ENCODE peak calls at places on chromosome 6, in five cellular contexts. X is HCEC 1CT; S is stimulated activated CD4-positive, alpha-beta T cell treated with anti-CD3 and anti-CD28 coated beads, Interleukin-1b, Interleukin-23, amount 100 ng/mL, for 4 hours; B is omental fat pad; W is heart left ventricle. V is an unnamed sample.

GRCh38 chr6:37230104-37230503 is 27.5 kb upstream of the TBC1D22B start:
- DNase-seq in X (no peak), S (no peak), B (no peak), W (no peak), V (no peak)

GRCh38 chr6:146985111-146985510 is 219.1 kb upstream of the STXBP5 start:
- DNase-seq in X (no peak), S (no peak), B (no peak), W (no peak), V (no peak)

GRCh38 chr6:155327326-155328073 is 13.2 kb upstream of the TFB1M start:
- DNase-seq in X (peak; percentile 65), S (peak; percentile 60), B (no peak), W (no peak), V (peak; percentile 1)

GRCh38 chr6:111874030-111874425 is 776 bp upstream of the FYN start:
- DNase-seq in X (no peak), S (peak; percentile 62), B (no peak), W (no peak), V (no peak)

GRCh38 chr6:56450882-56451739 is 191.6 kb downstream of the DST start:
- DNase-seq in X (peak; percentile 19), S (no peak), B (no peak), W (peak; percentile 79), V (no peak)

GRCh38 chr6:31378062-31378720 is 21.2 kb upstream of the HLA-B start:
- DNase-seq in X (no peak), S (no peak), B (no peak), W (no peak), V (no peak)

GRCh38 chr6:142878407-142878806 is 66.6 kb downstream of the HIVEP2 start:
- DNase-seq in X (no peak), S (no peak), B (no peak), W (peak; percentile 55), V (no peak)

GRCh38 chr6:141152951-141153350 is 979.8 kb upstream of the GJE1 start:
- DNase-seq in X (no peak), S (no peak), B (no peak), W (no peak), V (no peak)

GRCh38 chr6:131231886-131232285 is 96.6 kb downstream of the AKAP7 start:
- DNase-seq in X (no peak), S (no peak), B (no peak), W (no peak), V (no peak)

GRCh38 chr6:161889324-161889723 is 615.5 kb upstream of the AGPAT4 start:
- DNase-seq in X (no peak), S (no peak), B (no peak), W (no peak), V (no peak)

GRCh38 chr6:127514396-127515227 is 4.5 kb downstream of the MTCL3 start:
- DNase-seq in X (peak; percentile 73), S (no peak), B (no peak), W (peak; percentile 32), V (peak; percentile 46)

GRCh38 chr6:151999194-151999593 is 191.7 kb downstream of the ESR1 start:
- DNase-seq in X (no peak), S (no peak), B (no peak), W (no peak), V (no peak)

GRCh38 chr6:169789944-169790927 is 38.8 kb downstream of the ERMARD start:
- DNase-seq in X (peak; percentile 67), S (peak; percentile 65), B (no peak), W (peak; percentile 72), V (peak; percentile 26)

GRCh38 chr6:148999921-149000589 is 253.2 kb downstream of the UST start:
- DNase-seq in X (peak; percentile 86), S (no peak), B (peak; percentile 29), W (peak; percentile 84), V (no peak)

GRCh38 chr6:46234156-46234556 is 63.4 kb upstream of the ENPP5 start:
- DNase-seq in X (no peak), S (no peak), B (no peak), W (peak; percentile 61), V (no peak)

GRCh38 chr6:143059616-143060353 is 904 bp upstream of the AIG1 start:
- DNase-seq in X (peak; percentile 62), S (no peak), B (no peak), W (no peak), V (no peak)

GRCh38 chr6:42929928-42930360 is 664 bp downstream of the CNPY3 start:
- DNase-seq in X (peak; percentile 72), S (peak; percentile 39), B (no peak), W (peak; percentile 37), V (no peak)

GRCh38 chr6:7087066-7087465 is 20.7 kb upstream of the RREB1 start:
- DNase-seq in X (peak; percentile 31), S (no peak), B (no peak), W (no peak), V (no peak)

GRCh38 chr6:109370336-109370735 is 11.9 kb downstream of the CD164 start:
- DNase-seq in X (no peak), S (no peak), B (no peak), W (no peak), V (no peak)

GRCh38 chr6:167548451-167548850 is 223.6 kb downstream of the TTLL2 start:
- DNase-seq in X (no peak), S (no peak), B (no peak), W (no peak), V (no peak)

GRCh38 chr6:22411408-22412105 is 114.7 kb upstream of the PRL start:
- DNase-seq in X (peak; percentile 4), S (no peak), B (no peak), W (no peak), V (no peak)

GRCh38 chr6:10403385-10404106 is 11.3 kb downstream of the TFAP2A start:
- DNase-seq in X (peak; percentile 54), S (no peak), B (no peak), W (no peak), V (no peak)

GRCh38 chr6:158290659-158291058 is 21.6 kb upstream of the TULP4 start:
- DNase-seq in X (no peak), S (peak; percentile 40), B (no peak), W (no peak), V (no peak)

GRCh38 chr6:150056916-150057315 is 12.0 kb downstream of the ULBP3 start:
- DNase-seq in X (no peak), S (no peak), B (no peak), W (no peak), V (no peak)

GRCh38 chr6:169702640-169703246 is 817 bp downstream of the C6orf120 start:
- DNase-seq in X (peak; percentile 5), S (peak; percentile 14), B (no peak), W (no peak), V (no peak)

GRCh38 chr6:48835421-48835958 is 627.6 kb downstream of the MMUT start:
- DNase-seq in X (peak; percentile 40), S (no peak), B (no peak), W (no peak), V (no peak)

GRCh38 chr6:165181951-165182414 is 127.4 kb downstream of the C6orf118 start:
- DNase-seq in X (peak; percentile 69), S (no peak), B (no peak), W (no peak), V (no peak)